ENCODE peak calls at places on chromosomes 6 and 20, in seven cellular contexts. A is pons; H is activated naive CD4-positive, alpha-beta T cell treated with anti-CD3 and anti-CD28 coated beads for 36 hours; L is stimulated activated CD4-positive, alpha-beta T cell treated with anti-CD3 and anti-CD28 coated beads, Interleukin-2, amount 100 ng/mL, for 24 hours; I is mucosa of descending colon; G is activated CD8-positive, alpha-beta T cell treated with anti-CD3 and anti-CD28 coated beads, Interleukin-2, amount 10 ng/mL, durations not matched to agents 7 days and 5 days; O is activated B cell treated with CpG ODN at 0.5 μM for 24 hours. T is an unnamed sample.

GRCh38 chr6:32112436-32112980 is 3.4 kb upstream of the TNXB start:
- DNase-seq in I (no peak), H (no peak), L (no peak), A (no peak), O (no peak), G (no peak), T (no peak)

GRCh38 chr20:33359399-33360261 is 41.7 kb downstream of the CDK5RAP1 start:
- DNase-seq in L (no peak), H (no peak), A (no peak), O (no peak), I (no peak), G (no peak), T (no peak)

GRCh38 chr6:73798592-73798991 is 102.6 kb downstream of the CD109 start:
- DNase-seq in O (no peak), G (no peak), L (no peak), H (peak; percentile 7), A (peak; percentile 48), I (peak; percentile 30), T (no peak)

GRCh38 chr6:116662186-116662585 is 6.4 kb downstream of the ZUP1 start:
- DNase-seq in I (no peak), H (no peak), L (no peak), O (no peak), A (no peak), G (no peak), T (no peak)

GRCh38 chr6:7910298-7910653 is 312 bp downstream of the TXNDC5 start:
- DNase-seq in G (no peak), O (peak; percentile 24), L (peak; percentile 23), I (no peak), H (peak; percentile 30), A (no peak), T (no peak)

GRCh38 chr6:36018339-36018738 is 6.1 kb downstream of the SLC26A8 start:
- DNase-seq in I (no peak), H (no peak), A (no peak), L (no peak), G (no peak), O (no peak), T (no peak)

GRCh38 chr6:47106721-47107197 is 64.6 kb upstream of the ADGRF1 start:
- DNase-seq in G (no peak), H (no peak), O (no peak), A (no peak), L (no peak), I (no peak), T (peak; percentile 21)

GRCh38 chr20:3563548-3564177 is 92.8 kb downstream of the ATRN start:
- DNase-seq in I (peak; percentile 49), O (no peak), G (peak; percentile 49), A (peak; percentile 61), L (no peak), H (peak; percentile 19), T (peak; percentile 58)

GRCh38 chr20:13783528-13783927 is 1.2 kb downstream of the ESF1 start:
- DNase-seq in A (no peak), I (no peak), O (no peak), L (no peak), H (no peak), G (no peak), T (no peak)